ENCODE peak calls at places on chromosomes 3 and 15, in seven cellular contexts. P, K, T, Z, L, G and V are unnamed samples.

GRCh38 chr3:111373861-111374260 is 168.1 kb upstream of the CD96 start:
- DNase-seq in P (no peak), K (peak), T (no peak), Z (peak), L (no peak), G (no peak), V (no peak)

GRCh38 chr15:41810651-41811431 is 17.1 kb upstream of the JMJD7 start:
- DNase-seq in P (no peak), K (no peak), T (no peak), Z (no peak), L (peak), G (no peak), V (no peak)

GRCh38 chr15:31887246-31887645 is 143.1 kb upstream of the CHRNA7 start:
- DNase-seq in P (no peak), K (no peak), T (no peak), Z (no peak), L (no peak), G (no peak), V (no peak)

GRCh38 chr15:39028069-39028468 is 463.5 kb upstream of the RASGRP1 start:
- DNase-seq in P (peak), K (peak), T (no peak), Z (peak), L (peak), G (no peak), V (no peak)

GRCh38 chr3:157115069-157116006 is 44.6 kb downstream of the CCNL1 start:
- DNase-seq in P (no peak), K (peak), T (no peak), Z (peak), L (no peak), G (no peak), V (no peak)

GRCh38 chr3:86388848-86389247 is 602.1 kb downstream of the VGLL3 start:
- DNase-seq in P (no peak), K (no peak), T (no peak), Z (no peak), L (no peak), G (peak), V (no peak)

GRCh38 chr15:92733090-92733933 is 77.7 kb upstream of the FAM174B start:
- DNase-seq in P (no peak), K (no peak), T (no peak), Z (no peak), L (no peak), G (no peak), V (no peak)

GRCh38 chr15:28890711-28891495 is 5.1 kb downstream of the APBA2 start:
- DNase-seq in P (no peak), K (no peak), T (peak), Z (peak), L (no peak), G (no peak), V (no peak)

GRCh38 chr3:46908986-46909534 is 31.5 kb downstream of the PTH1R start:
- DNase-seq in P (peak), K (no peak), T (no peak), Z (no peak), L (peak), G (no peak), V (no peak)

GRCh38 chr3:9739181-9739580 is 7.6 kb downstream of the BRPF1 start:
- DNase-seq in P (no peak), K (no peak), T (no peak), Z (no peak), L (peak), G (no peak), V (no peak)

GRCh38 chr15:92636950-92637481 is 18.6 kb downstream of the FAM174B start:
- DNase-seq in P (no peak), K (no peak), T (no peak), Z (peak), L (no peak), G (no peak), V (no peak)

GRCh38 chr3:168862466-168862865 is 766.7 kb upstream of the GOLIM4 start:
- DNase-seq in P (no peak), K (no peak), T (no peak), Z (no peak), L (no peak), G (no peak), V (no peak)

GRCh38 chr15:91849749-91850161 is 3.8 kb upstream of the SLCO3A1 start:
- DNase-seq in P (no peak), K (peak), T (no peak), Z (peak), L (no peak), G (no peak), V (no peak)

GRCh38 chr3:48966367-48966766 is 23.7 kb upstream of the P4HTM start:
- DNase-seq in P (no peak), K (no peak), T (no peak), Z (no peak), L (no peak), G (no peak), V (no peak)

GRCh38 chr3:54580453-54580852 is 347.4 kb downstream of the LRTM1 start:
- DNase-seq in P (no peak), K (no peak), T (no peak), Z (no peak), L (no peak), G (no peak), V (no peak)

GRCh38 chr3:195102609-195103467 is 168.1 kb downstream of the XXYLT1 start:
- DNase-seq in P (peak), K (peak), T (no peak), Z (peak), L (peak), G (no peak), V (peak)

GRCh38 chr3:38648659-38649499 is 608 bp downstream of the SCN5A start:
- DNase-seq in P (peak), K (no peak), T (no peak), Z (no peak), L (no peak), G (no peak), V (no peak)

GRCh38 chr15:80875568-80875967 is 96.4 kb downstream of the CEMIP start:
- DNase-seq in P (no peak), K (peak), T (no peak), Z (no peak), L (peak), G (no peak), V (no peak)

GRCh38 chr3:130712718-130713423 is 33.8 kb downstream of the PIK3R4 start:
- DNase-seq in P (no peak), K (no peak), T (no peak), Z (no peak), L (no peak), G (no peak), V (no peak)

GRCh38 chr15:59306520-59307163 is 66.0 kb downstream of the MYO1E start:
- DNase-seq in P (no peak), K (peak), T (no peak), Z (peak), L (no peak), G (no peak), V (peak)